ENCODE peak calls at places on chromosomes 11 and 22, in eight cellular contexts. One of them, this sample, is unnamed.

GRCh38 chr11:385594-386351 is 8.2 kb upstream of the PKP3 start:
- DNase-seq in NCI-H1105: no peak
- DNase-seq in activated gamma-delta T cell treated with Interleukin-2 at 50 U/mL for 16 hours: no peak
- DNase-seq in Caki2: no peak
- DNase-seq in stimulated activated CD8-positive, alpha-beta memory T cell treated with anti-CD3 and anti-CD28 coated beads, Interleukin-12 subunit alpha, Interleukin-12 subunit beta, amount 100 ng/mL, for 1 hour: no peak
- DNase-seq in iPS-NIHi11: no peak
- DNase-seq in ELR: no peak
- DNase-seq in NCI-H1436: no peak
- DNase-seq in this sample: no peak

GRCh38 chr22:42324991-42325710 is 54.7 kb upstream of the TCF20 start:
- DNase-seq in NCI-H1436: peak
- DNase-seq in activated gamma-delta T cell treated with Interleukin-2 at 50 U/mL for 16 hours: peak
- DNase-seq in iPS-NIHi11: peak
- DNase-seq in NCI-H1105: no peak
- DNase-seq in Caki2: no peak
- DNase-seq in stimulated activated CD8-positive, alpha-beta memory T cell treated with anti-CD3 and anti-CD28 coated beads, Interleukin-12 subunit alpha, Interleukin-12 subunit beta, amount 100 ng/mL, for 1 hour: no peak
- DNase-seq in ELR: no peak
- DNase-seq in this sample: no peak

GRCh38 chr22:17201285-17201945 is 17.8 kb downstream of the ADA2 start:
- DNase-seq in activated gamma-delta T cell treated with Interleukin-2 at 50 U/mL for 16 hours: no peak
- DNase-seq in Caki2: no peak
- DNase-seq in ELR: no peak
- DNase-seq in iPS-NIHi11: no peak
- DNase-seq in stimulated activated CD8-positive, alpha-beta memory T cell treated with anti-CD3 and anti-CD28 coated beads, Interleukin-12 subunit alpha, Interleukin-12 subunit beta, amount 100 ng/mL, for 1 hour: no peak
- DNase-seq in NCI-H1436: no peak
- DNase-seq in NCI-H1105: no peak
- DNase-seq in this sample: no peak

GRCh38 chr11:76891285-76891684 is 30.6 kb downstream of the ACER3 start:
- DNase-seq in Caki2: no peak
- DNase-seq in ELR: peak
- DNase-seq in NCI-H1436: no peak
- DNase-seq in activated gamma-delta T cell treated with Interleukin-2 at 50 U/mL for 16 hours: no peak
- DNase-seq in iPS-NIHi11: no peak
- DNase-seq in stimulated activated CD8-positive, alpha-beta memory T cell treated with anti-CD3 and anti-CD28 coated beads, Interleukin-12 subunit alpha, Interleukin-12 subunit beta, amount 100 ng/mL, for 1 hour: no peak
- DNase-seq in NCI-H1105: no peak
- DNase-seq in this sample: no peak

GRCh38 chr22:24697141-24697540 is 77.4 kb downstream of the PIWIL3 start:
- DNase-seq in NCI-H1436: no peak
- DNase-seq in Caki2: no peak
- DNase-seq in activated gamma-delta T cell treated with Interleukin-2 at 50 U/mL for 16 hours: no peak
- DNase-seq in NCI-H1105: no peak
- DNase-seq in stimulated activated CD8-positive, alpha-beta memory T cell treated with anti-CD3 and anti-CD28 coated beads, Interleukin-12 subunit alpha, Interleukin-12 subunit beta, amount 100 ng/mL, for 1 hour: no peak
- DNase-seq in ELR: no peak
- DNase-seq in iPS-NIHi11: no peak
- DNase-seq in this sample: no peak

GRCh38 chr22:11253000-11253511 is 4274.9 kb upstream of the OR11H1 start:
- DNase-seq in Caki2: no peak
- DNase-seq in activated gamma-delta T cell treated with Interleukin-2 at 50 U/mL for 16 hours: no peak
- DNase-seq in iPS-NIHi11: peak
- DNase-seq in stimulated activated CD8-positive, alpha-beta memory T cell treated with anti-CD3 and anti-CD28 coated beads, Interleukin-12 subunit alpha, Interleukin-12 subunit beta, amount 100 ng/mL, for 1 hour: no peak
- DNase-seq in ELR: no peak
- DNase-seq in NCI-H1436: no peak
- DNase-seq in NCI-H1105: no peak
- DNase-seq in this sample: no peak

GRCh38 chr11:57485217-57486007 is 25.1 kb downstream of the RTN4RL2 start:
- DNase-seq in iPS-NIHi11: no peak
- DNase-seq in ELR: peak
- DNase-seq in Caki2: no peak
- DNase-seq in activated gamma-delta T cell treated with Interleukin-2 at 50 U/mL for 16 hours: no peak
- DNase-seq in NCI-H1105: no peak
- DNase-seq in NCI-H1436: no peak
- DNase-seq in stimulated activated CD8-positive, alpha-beta memory T cell treated with anti-CD3 and anti-CD28 coated beads, Interleukin-12 subunit alpha, Interleukin-12 subunit beta, amount 100 ng/mL, for 1 hour: no peak
- DNase-seq in this sample: no peak

GRCh38 chr11:33598426-33599069 is 102.1 kb downstream of the C11orf91 start:
- DNase-seq in NCI-H1105: peak
- DNase-seq in Caki2: no peak
- DNase-seq in iPS-NIHi11: peak
- DNase-seq in NCI-H1436: peak
- DNase-seq in ELR: no peak
- DNase-seq in activated gamma-delta T cell treated with Interleukin-2 at 50 U/mL for 16 hours: no peak
- DNase-seq in stimulated activated CD8-positive, alpha-beta memory T cell treated with anti-CD3 and anti-CD28 coated beads, Interleukin-12 subunit alpha, Interleukin-12 subunit beta, amount 100 ng/mL, for 1 hour: no peak
- DNase-seq in this sample: no peak

GRCh38 chr11:65417221-65417701 is 5.3 kb upstream of the NEAT1 start:
- DNase-seq in activated gamma-delta T cell treated with Interleukin-2 at 50 U/mL for 16 hours: peak
- DNase-seq in NCI-H1105: no peak
- DNase-seq in NCI-H1436: no peak
- DNase-seq in iPS-NIHi11: no peak
- DNase-seq in ELR: no peak
- DNase-seq in Caki2: no peak
- DNase-seq in stimulated activated CD8-positive, alpha-beta memory T cell treated with anti-CD3 and anti-CD28 coated beads, Interleukin-12 subunit alpha, Interleukin-12 subunit beta, amount 100 ng/mL, for 1 hour: no peak
- DNase-seq in this sample: no peak

GRCh38 chr11:3104961-3105790 is 48.0 kb upstream of the CARS1 start:
- DNase-seq in stimulated activated CD8-positive, alpha-beta memory T cell treated with anti-CD3 and anti-CD28 coated beads, Interleukin-12 subunit alpha, Interleukin-12 subunit beta, amount 100 ng/mL, for 1 hour: no peak
- DNase-seq in Caki2: no peak
- DNase-seq in iPS-NIHi11: peak
- DNase-seq in activated gamma-delta T cell treated with Interleukin-2 at 50 U/mL for 16 hours: no peak
- DNase-seq in NCI-H1105: no peak
- DNase-seq in ELR: no peak
- DNase-seq in NCI-H1436: no peak
- DNase-seq in this sample: no peak

GRCh38 chr11:112297248-112297866 is 36.7 kb upstream of the PLET1 start:
- DNase-seq in iPS-NIHi11: no peak
- DNase-seq in ELR: no peak
- DNase-seq in activated gamma-delta T cell treated with Interleukin-2 at 50 U/mL for 16 hours: no peak
- DNase-seq in NCI-H1436: no peak
- DNase-seq in Caki2: no peak
- DNase-seq in stimulated activated CD8-positive, alpha-beta memory T cell treated with anti-CD3 and anti-CD28 coated beads, Interleukin-12 subunit alpha, Interleukin-12 subunit beta, amount 100 ng/mL, for 1 hour: no peak
- DNase-seq in NCI-H1105: no peak
- DNase-seq in this sample: no peak

GRCh38 chr11:26649884-26650283 is 72.0 kb downstream of the SLC5A12 start:
- DNase-seq in activated gamma-delta T cell treated with Interleukin-2 at 50 U/mL for 16 hours: no peak
- DNase-seq in Caki2: peak
- DNase-seq in NCI-H1436: peak
- DNase-seq in ELR: peak
- DNase-seq in iPS-NIHi11: peak
- DNase-seq in NCI-H1105: peak
- DNase-seq in stimulated activated CD8-positive, alpha-beta memory T cell treated with anti-CD3 and anti-CD28 coated beads, Interleukin-12 subunit alpha, Interleukin-12 subunit beta, amount 100 ng/mL, for 1 hour: no peak
- DNase-seq in this sample: no peak

GRCh38 chr11:61896665-61897386 is 5.5 kb upstream of the FADS3 start:
- DNase-seq in activated gamma-delta T cell treated with Interleukin-2 at 50 U/mL for 16 hours: no peak
- DNase-seq in NCI-H1105: no peak
- DNase-seq in iPS-NIHi11: no peak
- DNase-seq in stimulated activated CD8-positive, alpha-beta memory T cell treated with anti-CD3 and anti-CD28 coated beads, Interleukin-12 subunit alpha, Interleukin-12 subunit beta, amount 100 ng/mL, for 1 hour: no peak
- DNase-seq in ELR: no peak
- DNase-seq in NCI-H1436: no peak
- DNase-seq in Caki2: no peak
- DNase-seq in this sample: no peak

GRCh38 chr11:69140635-69141034 is 15.1 kb upstream of the SMIM38 start:
- DNase-seq in NCI-H1436: no peak
- DNase-seq in Caki2: no peak
- DNase-seq in ELR: no peak
- DNase-seq in NCI-H1105: no peak
- DNase-seq in stimulated activated CD8-positive, alpha-beta memory T cell treated with anti-CD3 and anti-CD28 coated beads, Interleukin-12 subunit alpha, Interleukin-12 subunit beta, amount 100 ng/mL, for 1 hour: no peak
- DNase-seq in activated gamma-delta T cell treated with Interleukin-2 at 50 U/mL for 16 hours: no peak
- DNase-seq in iPS-NIHi11: no peak
- DNase-seq in this sample: no peak

GRCh38 chr11:130121430-130121978 is 38.1 kb upstream of the ST14 start:
- DNase-seq in NCI-H1436: no peak
- DNase-seq in Caki2: no peak
- DNase-seq in NCI-H1105: no peak
- DNase-seq in stimulated activated CD8-positive, alpha-beta memory T cell treated with anti-CD3 and anti-CD28 coated beads, Interleukin-12 subunit alpha, Interleukin-12 subunit beta, amount 100 ng/mL, for 1 hour: no peak
- DNase-seq in ELR: peak
- DNase-seq in iPS-NIHi11: no peak
- DNase-seq in activated gamma-delta T cell treated with Interleukin-2 at 50 U/mL for 16 hours: no peak
- DNase-seq in this sample: no peak

GRCh38 chr11:107370390-107370789 is 87.2 kb downstream of the CWF19L2 start:
- DNase-seq in ELR: peak
- DNase-seq in NCI-H1105: no peak
- DNase-seq in activated gamma-delta T cell treated with Interleukin-2 at 50 U/mL for 16 hours: no peak
- DNase-seq in iPS-NIHi11: no peak
- DNase-seq in NCI-H1436: no peak
- DNase-seq in stimulated activated CD8-positive, alpha-beta memory T cell treated with anti-CD3 and anti-CD28 coated beads, Interleukin-12 subunit alpha, Interleukin-12 subunit beta, amount 100 ng/mL, for 1 hour: no peak
- DNase-seq in Caki2: peak
- DNase-seq in this sample: no peak

GRCh38 chr11:66550887-66551286 is 4.2 kb downstream of the ACTN3 start:
- DNase-seq in stimulated activated CD8-positive, alpha-beta memory T cell treated with anti-CD3 and anti-CD28 coated beads, Interleukin-12 subunit alpha, Interleukin-12 subunit beta, amount 100 ng/mL, for 1 hour: no peak
- DNase-seq in NCI-H1105: no peak
- DNase-seq in activated gamma-delta T cell treated with Interleukin-2 at 50 U/mL for 16 hours: no peak
- DNase-seq in Caki2: no peak
- DNase-seq in iPS-NIHi11: no peak
- DNase-seq in NCI-H1436: no peak
- DNase-seq in ELR: no peak
- DNase-seq in this sample: no peak

GRCh38 chr11:112834277-112834755 is 126.9 kb upstream of the NCAM1 start:
- DNase-seq in activated gamma-delta T cell treated with Interleukin-2 at 50 U/mL for 16 hours: no peak
- DNase-seq in NCI-H1105: peak
- DNase-seq in stimulated activated CD8-positive, alpha-beta memory T cell treated with anti-CD3 and anti-CD28 coated beads, Interleukin-12 subunit alpha, Interleukin-12 subunit beta, amount 100 ng/mL, for 1 hour: no peak
- DNase-seq in Caki2: no peak
- DNase-seq in iPS-NIHi11: no peak
- DNase-seq in NCI-H1436: no peak
- DNase-seq in ELR: no peak
- DNase-seq in this sample: no peak

GRCh38 chr11:117928818-117929567 is at the start of gene TMPRSS13:
- DNase-seq in stimulated activated CD8-positive, alpha-beta memory T cell treated with anti-CD3 and anti-CD28 coated beads, Interleukin-12 subunit alpha, Interleukin-12 subunit beta, amount 100 ng/mL, for 1 hour: no peak
- DNase-seq in NCI-H1105: no peak
- DNase-seq in Caki2: no peak
- DNase-seq in iPS-NIHi11: peak
- DNase-seq in NCI-H1436: no peak
- DNase-seq in ELR: no peak
- DNase-seq in activated gamma-delta T cell treated with Interleukin-2 at 50 U/mL for 16 hours: no peak
- DNase-seq in this sample: no peak

GRCh38 chr11:107018274-107018901 is at the start of gene GUCY1A2:
- DNase-seq in iPS-NIHi11: peak
- DNase-seq in Caki2: no peak
- DNase-seq in ELR: peak
- DNase-seq in stimulated activated CD8-positive, alpha-beta memory T cell treated with anti-CD3 and anti-CD28 coated beads, Interleukin-12 subunit alpha, Interleukin-12 subunit beta, amount 100 ng/mL, for 1 hour: no peak
- DNase-seq in NCI-H1436: no peak
- DNase-seq in activated gamma-delta T cell treated with Interleukin-2 at 50 U/mL for 16 hours: no peak
- DNase-seq in NCI-H1105: peak
- DNase-seq in this sample: no peak

GRCh38 chr22:35835267-35835997 is 117.8 kb downstream of the APOL5 start:
- DNase-seq in NCI-H1105: no peak
- DNase-seq in iPS-NIHi11: no peak
- DNase-seq in NCI-H1436: no peak
- DNase-seq in ELR: peak
- DNase-seq in activated gamma-delta T cell treated with Interleukin-2 at 50 U/mL for 16 hours: no peak
- DNase-seq in Caki2: no peak
- DNase-seq in stimulated activated CD8-positive, alpha-beta memory T cell treated with anti-CD3 and anti-CD28 coated beads, Interleukin-12 subunit alpha, Interleukin-12 subunit beta, amount 100 ng/mL, for 1 hour: no peak
- DNase-seq in this sample: no peak

GRCh38 chr11:43907028-43907966 is 26.7 kb downstream of the ALKBH3 start:
- DNase-seq in activated gamma-delta T cell treated with Interleukin-2 at 50 U/mL for 16 hours: no peak
- DNase-seq in stimulated activated CD8-positive, alpha-beta memory T cell treated with anti-CD3 and anti-CD28 coated beads, Interleukin-12 subunit alpha, Interleukin-12 subunit beta, amount 100 ng/mL, for 1 hour: no peak
- DNase-seq in NCI-H1105: no peak
- DNase-seq in iPS-NIHi11: no peak
- DNase-seq in ELR: no peak
- DNase-seq in Caki2: no peak
- DNase-seq in NCI-H1436: no peak
- DNase-seq in this sample: no peak

GRCh38 chr11:88377151-88377550 is 39.6 kb upstream of the CTSC start:
- DNase-seq in NCI-H1436: no peak
- DNase-seq in activated gamma-delta T cell treated with Interleukin-2 at 50 U/mL for 16 hours: no peak
- DNase-seq in Caki2: no peak
- DNase-seq in ELR: no peak
- DNase-seq in iPS-NIHi11: no peak
- DNase-seq in stimulated activated CD8-positive, alpha-beta memory T cell treated with anti-CD3 and anti-CD28 coated beads, Interleukin-12 subunit alpha, Interleukin-12 subunit beta, amount 100 ng/mL, for 1 hour: no peak
- DNase-seq in NCI-H1105: no peak
- DNase-seq in this sample: no peak

GRCh38 chr11:6418958-6419611 is at the start of gene APBB1:
- DNase-seq in iPS-NIHi11: peak
- DNase-seq in ELR: peak
- DNase-seq in NCI-H1436: peak
- DNase-seq in NCI-H1105: peak
- DNase-seq in Caki2: peak
- DNase-seq in stimulated activated CD8-positive, alpha-beta memory T cell treated with anti-CD3 and anti-CD28 coated beads, Interleukin-12 subunit alpha, Interleukin-12 subunit beta, amount 100 ng/mL, for 1 hour: peak
- DNase-seq in activated gamma-delta T cell treated with Interleukin-2 at 50 U/mL for 16 hours: peak
- DNase-seq in this sample: peak

GRCh38 chr11:94655291-94655690 is 88.1 kb downstream of the PIWIL4 start:
- DNase-seq in iPS-NIHi11: no peak
- DNase-seq in Caki2: no peak
- DNase-seq in stimulated activated CD8-positive, alpha-beta memory T cell treated with anti-CD3 and anti-CD28 coated beads, Interleukin-12 subunit alpha, Interleukin-12 subunit beta, amount 100 ng/mL, for 1 hour: no peak
- DNase-seq in NCI-H1105: no peak
- DNase-seq in NCI-H1436: no peak
- DNase-seq in activated gamma-delta T cell treated with Interleukin-2 at 50 U/mL for 16 hours: no peak
- DNase-seq in ELR: no peak
- DNase-seq in this sample: no peak

GRCh38 chr11:5257296-5257695 is 2.7 kb upstream of the HBG2 start:
- DNase-seq in NCI-H1105: no peak
- DNase-seq in stimulated activated CD8-positive, alpha-beta memory T cell treated with anti-CD3 and anti-CD28 coated beads, Interleukin-12 subunit alpha, Interleukin-12 subunit beta, amount 100 ng/mL, for 1 hour: no peak
- DNase-seq in ELR: no peak
- DNase-seq in Caki2: no peak
- DNase-seq in iPS-NIHi11: peak
- DNase-seq in activated gamma-delta T cell treated with Interleukin-2 at 50 U/mL for 16 hours: no peak
- DNase-seq in NCI-H1436: no peak
- DNase-seq in this sample: no peak

GRCh38 chr11:112615238-112615637 is 346.0 kb upstream of the NCAM1 start:
- DNase-seq in Caki2: no peak
- DNase-seq in NCI-H1436: no peak
- DNase-seq in stimulated activated CD8-positive, alpha-beta memory T cell treated with anti-CD3 and anti-CD28 coated beads, Interleukin-12 subunit alpha, Interleukin-12 subunit beta, amount 100 ng/mL, for 1 hour: no peak
- DNase-seq in activated gamma-delta T cell treated with Interleukin-2 at 50 U/mL for 16 hours: no peak
- DNase-seq in iPS-NIHi11: no peak
- DNase-seq in NCI-H1105: no peak
- DNase-seq in ELR: no peak
- DNase-seq in this sample: no peak

GRCh38 chr11:99960536-99960935 is 726.6 kb upstream of the ARHGAP42 start:
- DNase-seq in NCI-H1436: no peak
- DNase-seq in stimulated activated CD8-positive, alpha-beta memory T cell treated with anti-CD3 and anti-CD28 coated beads, Interleukin-12 subunit alpha, Interleukin-12 subunit beta, amount 100 ng/mL, for 1 hour: no peak
- DNase-seq in ELR: peak
- DNase-seq in NCI-H1105: no peak
- DNase-seq in Caki2: no peak
- DNase-seq in activated gamma-delta T cell treated with Interleukin-2 at 50 U/mL for 16 hours: no peak
- DNase-seq in iPS-NIHi11: no peak
- DNase-seq in this sample: no peak

GRCh38 chr11:36478700-36479329 is 31.3 kb downstream of the TRAF6 start:
- DNase-seq in activated gamma-delta T cell treated with Interleukin-2 at 50 U/mL for 16 hours: no peak
- DNase-seq in NCI-H1105: peak
- DNase-seq in Caki2: peak
- DNase-seq in NCI-H1436: peak
- DNase-seq in iPS-NIHi11: peak
- DNase-seq in stimulated activated CD8-positive, alpha-beta memory T cell treated with anti-CD3 and anti-CD28 coated beads, Interleukin-12 subunit alpha, Interleukin-12 subunit beta, amount 100 ng/mL, for 1 hour: no peak
- DNase-seq in ELR: peak
- DNase-seq in this sample: peak

GRCh38 chr11:128784059-128784804 is 82.9 kb downstream of the KCNJ1 start:
- DNase-seq in Caki2: no peak
- DNase-seq in NCI-H1436: peak
- DNase-seq in ELR: no peak
- DNase-seq in iPS-NIHi11: peak
- DNase-seq in activated gamma-delta T cell treated with Interleukin-2 at 50 U/mL for 16 hours: no peak
- DNase-seq in NCI-H1105: peak
- DNase-seq in stimulated activated CD8-positive, alpha-beta memory T cell treated with anti-CD3 and anti-CD28 coated beads, Interleukin-12 subunit alpha, Interleukin-12 subunit beta, amount 100 ng/mL, for 1 hour: no peak
- DNase-seq in this sample: no peak

GRCh38 chr11:72773291-72773690 is 20.6 kb downstream of the STARD10 start:
- DNase-seq in NCI-H1436: peak
- DNase-seq in activated gamma-delta T cell treated with Interleukin-2 at 50 U/mL for 16 hours: no peak
- DNase-seq in ELR: peak
- DNase-seq in stimulated activated CD8-positive, alpha-beta memory T cell treated with anti-CD3 and anti-CD28 coated beads, Interleukin-12 subunit alpha, Interleukin-12 subunit beta, amount 100 ng/mL, for 1 hour: no peak
- DNase-seq in NCI-H1105: no peak
- DNase-seq in Caki2: no peak
- DNase-seq in iPS-NIHi11: no peak
- DNase-seq in this sample: no peak

GRCh38 chr11:10457901-10458300 is 2.8 kb downstream of the AMPD3 start:
- DNase-seq in Caki2: no peak
- DNase-seq in NCI-H1436: no peak
- DNase-seq in iPS-NIHi11: no peak
- DNase-seq in ELR: no peak
- DNase-seq in activated gamma-delta T cell treated with Interleukin-2 at 50 U/mL for 16 hours: no peak
- DNase-seq in NCI-H1105: no peak
- DNase-seq in stimulated activated CD8-positive, alpha-beta memory T cell treated with anti-CD3 and anti-CD28 coated beads, Interleukin-12 subunit alpha, Interleukin-12 subunit beta, amount 100 ng/mL, for 1 hour: no peak
- DNase-seq in this sample: no peak

GRCh38 chr22:25213221-25213620 is 6.2 kb upstream of the CRYBB2 start:
- DNase-seq in NCI-H1436: no peak
- DNase-seq in stimulated activated CD8-positive, alpha-beta memory T cell treated with anti-CD3 and anti-CD28 coated beads, Interleukin-12 subunit alpha, Interleukin-12 subunit beta, amount 100 ng/mL, for 1 hour: no peak
- DNase-seq in Caki2: no peak
- DNase-seq in activated gamma-delta T cell treated with Interleukin-2 at 50 U/mL for 16 hours: no peak
- DNase-seq in iPS-NIHi11: no peak
- DNase-seq in ELR: no peak
- DNase-seq in NCI-H1105: no peak
- DNase-seq in this sample: no peak

This sample was measured in effector memory CD8-positive, alpha-beta T cell.